ENCODE peak calls at places on chromosomes 16 and 17, in nine cellular contexts. I is PC-9, V is DND-41, G is A549, T is right lobe of liver, K is AG04450, H is kidney epithelial cell, Q is adrenal gland, A is ovary. Y is an unnamed sample.
A peak's percentile ranks its signal among the peaks of the same experiment; 100 is the strongest.

GRCh38 chr16:49348408-49349176 is 25.0 kb upstream of the C16orf78 start:
- DNase-seq in I (no peak), V (no peak), G (peak; percentile 13), T (no peak), K (no peak), H (no peak), Q (no peak), A (no peak), Y (no peak)

GRCh38 chr17:41352597-41353366 is 2.2 kb upstream of the KRT33A start:
- DNase-seq in I (no peak), V (no peak), G (no peak), T (no peak), K (no peak), H (no peak), Q (no peak), A (no peak), Y (no peak)

GRCh38 chr16:49703494-49703893 is 152.4 kb downstream of the ZNF423 start:
- DNase-seq in I (no peak), V (no peak), G (no peak), T (no peak), K (no peak), H (no peak), Q (no peak), A (no peak), Y (no peak)

GRCh38 chr17:38333635-38334295 is 10.0 kb downstream of the GPR179 start:
- DNase-seq in I (peak; percentile 47), V (peak; percentile 67), G (peak; percentile 44), T (peak; percentile 50), K (no peak), H (no peak), Q (no peak), A (no peak), Y (no peak)

GRCh38 chr17:66807182-66807581 is 27.7 kb upstream of the CACNG5 start:
- DNase-seq in I (no peak), V (no peak), G (no peak), T (no peak), K (no peak), H (no peak), Q (peak; percentile 61), A (no peak), Y (no peak)

GRCh38 chr16:66741131-66741900 is 10.1 kb downstream of the DYNC1LI2 start:
- DNase-seq in I (peak; percentile 80), V (no peak), G (peak; percentile 77), T (peak; percentile 90), K (peak; percentile 61), H (peak; percentile 83), Q (peak; percentile 95), A (peak; percentile 84), Y (peak; percentile 87)

GRCh38 chr17:56929362-56929969 is 15.6 kb upstream of the TRIM25 start:
- DNase-seq in I (no peak), V (no peak), G (peak; percentile 47), T (no peak), K (no peak), H (no peak), Q (no peak), A (no peak), Y (no peak)

GRCh38 chr16:74448990-74449389 is 27.7 kb upstream of the CLEC18B start:
- DNase-seq in I (peak; percentile 63), V (no peak), G (peak; percentile 73), T (peak; percentile 61), K (peak; percentile 78), H (peak; percentile 56), Q (peak; percentile 76), A (peak; percentile 66), Y (peak; percentile 62)

GRCh38 chr17:45230787-45231480 is 9.2 kb downstream of the FMNL1 start:
- DNase-seq in I (peak; percentile 51), V (no peak), G (peak; percentile 72), T (no peak), K (no peak), H (no peak), Q (peak; percentile 72), A (no peak), Y (no peak)

GRCh38 chr16:88872650-88873331 is 6.3 kb upstream of the PABPN1L start:
- DNase-seq in I (no peak), V (no peak), G (no peak), T (no peak), K (no peak), H (no peak), Q (no peak), A (no peak), Y (no peak)

GRCh38 chr17:31698751-31699150 is 160.3 kb downstream of the COPRS start:
- DNase-seq in I (no peak), V (no peak), G (no peak), T (peak; percentile 11), K (no peak), H (no peak), Q (no peak), A (no peak), Y (no peak)

GRCh38 chr16:50841081-50841886 is 99.4 kb downstream of the CYLD start:
- DNase-seq in I (no peak), V (no peak), G (no peak), T (no peak), K (no peak), H (no peak), Q (peak; percentile 49), A (no peak), Y (no peak)

GRCh38 chr17:3039748-3040147 is 23.7 kb downstream of the OR1D5 start:
- DNase-seq in I (no peak), V (no peak), G (no peak), T (no peak), K (no peak), H (no peak), Q (no peak), A (no peak), Y (no peak)

GRCh38 chr16:48139517-48139916 is 16.3 kb downstream of the ABCC12 start:
- DNase-seq in I (no peak), V (no peak), G (no peak), T (no peak), K (no peak), H (no peak), Q (no peak), A (no peak), Y (no peak)

GRCh38 chr16:84052071-84052622 is 9.6 kb upstream of the SLC38A8 start:
- DNase-seq in I (no peak), V (no peak), G (no peak), T (peak; percentile 28), K (no peak), H (no peak), Q (no peak), A (no peak), Y (no peak)

GRCh38 chr16:85809645-85810044 is 10.2 kb downstream of the COX4I1 start:
- DNase-seq in I (no peak), V (no peak), G (no peak), T (no peak), K (no peak), H (no peak), Q (no peak), A (no peak), Y (no peak)
- H3K4me3 ChIP-seq in I (no peak overlapping the region), V (no peak overlapping the region), G (no peak overlapping the region), T (no peak overlapping the region), K (no peak overlapping the region), H (no peak overlapping the region), Q (no peak overlapping the region), A (no peak overlapping the region), Y (no peak overlapping the region)

GRCh38 chr17:8488491-8488890 is 52.8 kb downstream of the NDEL1 start:
- DNase-seq in I (no peak), V (no peak), G (no peak), T (no peak), K (no peak), H (no peak), Q (no peak), A (no peak), Y (no peak)

GRCh38 chr17:8487130-8487645 is 51.5 kb downstream of the NDEL1 start:
- DNase-seq in I (no peak), V (no peak), G (no peak), T (no peak), K (no peak), H (no peak), Q (no peak), A (no peak), Y (no peak)

GRCh38 chr17:8490256-8491023 is 54.8 kb downstream of the NDEL1 start:
- DNase-seq in I (no peak), V (no peak), G (no peak), T (no peak), K (no peak), H (no peak), Q (no peak), A (no peak), Y (no peak)

GRCh38 chr17:8489841-8490240 is 54.2 kb downstream of the NDEL1 start:
- DNase-seq in I (no peak), V (no peak), G (no peak), T (no peak), K (no peak), H (no peak), Q (no peak), A (no peak), Y (no peak)

GRCh38 chr17:8488931-8489330 is 53.2 kb downstream of the NDEL1 start:
- DNase-seq in I (no peak), V (no peak), G (peak; percentile 47), T (no peak), K (peak; percentile 90), H (peak; percentile 49), Q (peak; percentile 77), A (no peak), Y (peak; percentile 94)
- TF ChIP-seq CTCF in I (no peak), V (no peak), G (no peak), T (peak; percentile 8), K (no peak), H (no peak), Q (no peak), A (no peak), Y (no peak)

GRCh38 chr16:2839650-2840450 is 9.7 kb downstream of the ZG16B start:
- DNase-seq in I (no peak), V (no peak), G (no peak), T (no peak), K (no peak), H (no peak), Q (no peak), A (no peak), Y (no peak)

GRCh38 chr16:2843526-2843925 is 13.4 kb downstream of the ZG16B start:
- DNase-seq in I (no peak), V (no peak), G (no peak), T (no peak), K (no peak), H (no peak), Q (no peak), A (no peak), Y (no peak)

GRCh38 chr16:2840914-2841313 is 10.8 kb downstream of the ZG16B start:
- DNase-seq in I (no peak), V (no peak), G (no peak), T (no peak), K (no peak), H (no peak), Q (no peak), A (no peak), Y (no peak)

GRCh38 chr16:2842340-2843000 is 12.4 kb downstream of the ZG16B start:
- DNase-seq in I (no peak), V (peak; percentile 22), G (peak; percentile 51), T (no peak), K (no peak), H (no peak), Q (peak; percentile 53), A (peak; percentile 61), Y (no peak)

GRCh38 chr16:2841606-2842339 is 11.7 kb downstream of the ZG16B start:
- DNase-seq in I (peak; percentile 46), V (no peak), G (no peak), T (no peak), K (no peak), H (no peak), Q (no peak), A (no peak), Y (no peak)
- H3K4me3 ChIP-seq in I (no peak overlapping the region), V (no peak overlapping the region), G (no peak overlapping the region), T (peak overlapping the region; percentile 1), K (no peak overlapping the region), H (no peak overlapping the region), Q (no peak overlapping the region), A (no peak overlapping the region), Y (no peak overlapping the region)

GRCh38 chr17:73420897-73421296 is 109.1 kb upstream of the CDC42EP4 start:
- DNase-seq in I (peak; percentile 16), V (no peak), G (peak; percentile 65), T (no peak), K (no peak), H (no peak), Q (no peak), A (no peak), Y (no peak)
- TF ChIP-seq CTCF in I (peak; percentile 56), V (peak; percentile 32), G (peak; percentile 16), T (no peak), K (peak; percentile 41), H (peak; percentile 10), Q (no peak), A (no peak), Y (peak; percentile 38)

Y was measured in astrocyte of the cerebellum.